ENCODE peak calls at places on chromosomes 16 and 17, in four cellular contexts. O is HCT116, Z is heart left ventricle, L is heart right ventricle. F is an unnamed sample.
A peak's percentile ranks its signal among the peaks of the same experiment; 100 is the strongest.

GRCh38 chr17:67585077-67585602 is 132.6 kb upstream of the NOL11 start:
- ATAC-seq in O (no peak), Z (no peak), L (no peak), F (no peak)

GRCh38 chr17:42227849-42228696 is 33.8 kb upstream of the GHDC start:
- ATAC-seq in O (no peak), Z (no peak), L (peak; percentile 38), F (no peak)

GRCh38 chr16:22317001-22317530 is 19.9 kb downstream of the POLR3E start:
- ATAC-seq in O (no peak), Z (no peak), L (no peak), F (no peak)

GRCh38 chr17:72110231-72110952 is 10.4 kb upstream of the SOX9 start:
- ATAC-seq in O (no peak), Z (no peak), L (no peak), F (no peak)

GRCh38 chr16:89187337-89188063 is 12.8 kb downstream of the SLC22A31 start:
- ATAC-seq in O (peak; percentile 57), Z (no peak), L (no peak), F (no peak)

GRCh38 chr17:59776577-59776976 is 69.1 kb downstream of the VMP1 start:
- ATAC-seq in O (no peak), Z (no peak), L (no peak), F (no peak)

GRCh38 chr17:67639997-67640396 is 77.7 kb upstream of the NOL11 start:
- ATAC-seq in O (no peak), Z (peak; percentile 43), L (peak; percentile 63), F (no peak)

GRCh38 chr16:66660422-66661209 is 35.9 kb downstream of the CMTM4 start:
- ATAC-seq in O (no peak), Z (peak; percentile 97), L (peak; percentile 97), F (peak; percentile 93)

GRCh38 chr16:79081292-79082066 is 519.1 kb downstream of the MAF start:
- ATAC-seq in O (no peak), Z (no peak), L (no peak), F (no peak)

GRCh38 chr16:15636392-15636873 is 6.5 kb downstream of the MARF1 start:
- ATAC-seq in O (no peak), Z (no peak), L (no peak), F (no peak)

GRCh38 chr16:7270823-7271222 is 61.8 kb upstream of the RBFOX1 start:
- ATAC-seq in O (no peak), Z (no peak), L (no peak), F (no peak)

GRCh38 chr17:77189148-77189547 is 48.4 kb downstream of the SEC14L1 start:
- ATAC-seq in O (no peak), Z (no peak), L (no peak), F (no peak)

GRCh38 chr17:21031756-21032396 is 10.9 kb downstream of the USP22 start:
- ATAC-seq in O (no peak), Z (peak; percentile 22), L (no peak), F (no peak)

GRCh38 chr17:59766486-59766885 is 59.0 kb downstream of the VMP1 start:
- ATAC-seq in O (no peak), Z (no peak), L (no peak), F (no peak)

GRCh38 chr17:57654040-57654775 is 90.9 kb downstream of the CCDC182 start:
- ATAC-seq in O (no peak), Z (no peak), L (no peak), F (no peak)

GRCh38 chr16:61323456-61323855 is 712.8 kb downstream of the CDH8 start:
- ATAC-seq in O (no peak), Z (no peak), L (no peak), F (no peak)

GRCh38 chr16:79375351-79375750 is 225.2 kb downstream of the MAF start:
- ATAC-seq in O (no peak), Z (no peak), L (no peak), F (no peak)

GRCh38 chr17:50459081-50459676 is 9.5 kb downstream of the CHAD start:
- ATAC-seq in O (peak; percentile 75), Z (no peak), L (no peak), F (no peak)

GRCh38 chr16:23976091-23977001 is 140.6 kb downstream of the PRKCB start:
- ATAC-seq in O (no peak), Z (no peak), L (no peak), F (no peak)

GRCh38 chr16:24721830-24722238 is 7.6 kb upstream of the TNRC6A start:
- ATAC-seq in O (no peak), Z (no peak), L (no peak), F (no peak)

GRCh38 chr17:9181640-9182039 is 160.3 kb downstream of the NTN1 start:
- ATAC-seq in O (no peak), Z (no peak), L (no peak), F (no peak)

GRCh38 chr16:26598061-26598460 is 468.7 kb upstream of the C16orf82 start:
- ATAC-seq in O (no peak), Z (no peak), L (no peak), F (peak; percentile 31)

GRCh38 chr16:50219402-50219975 is 46.9 kb upstream of the ADCY7 start:
- ATAC-seq in O (no peak), Z (no peak), L (no peak), F (no peak)

GRCh38 chr17:36475346-36475970 is 11.0 kb upstream of the ZNHIT3 start:
- ATAC-seq in O (no peak), Z (no peak), L (no peak), F (no peak)

GRCh38 chr17:68782829-68783228 is 172.4 kb downstream of the ABCA8 start:
- ATAC-seq in O (no peak), Z (peak; percentile 66), L (peak; percentile 27), F (peak; percentile 88)

GRCh38 chr16:88672776-88673175 is 9.9 kb upstream of the MVD start:
- ATAC-seq in O (peak; percentile 93), Z (peak; percentile 13), L (peak; percentile 15), F (no peak)

GRCh38 chr16:17917316-17918019 is 419.1 kb downstream of the NPIPA8 start:
- ATAC-seq in O (no peak), Z (no peak), L (no peak), F (no peak)

GRCh38 chr17:82483836-82484235 is 25.3 kb downstream of the NARF start:
- ATAC-seq in O (no peak), Z (peak; percentile 18), L (no peak), F (no peak)

DNA sequence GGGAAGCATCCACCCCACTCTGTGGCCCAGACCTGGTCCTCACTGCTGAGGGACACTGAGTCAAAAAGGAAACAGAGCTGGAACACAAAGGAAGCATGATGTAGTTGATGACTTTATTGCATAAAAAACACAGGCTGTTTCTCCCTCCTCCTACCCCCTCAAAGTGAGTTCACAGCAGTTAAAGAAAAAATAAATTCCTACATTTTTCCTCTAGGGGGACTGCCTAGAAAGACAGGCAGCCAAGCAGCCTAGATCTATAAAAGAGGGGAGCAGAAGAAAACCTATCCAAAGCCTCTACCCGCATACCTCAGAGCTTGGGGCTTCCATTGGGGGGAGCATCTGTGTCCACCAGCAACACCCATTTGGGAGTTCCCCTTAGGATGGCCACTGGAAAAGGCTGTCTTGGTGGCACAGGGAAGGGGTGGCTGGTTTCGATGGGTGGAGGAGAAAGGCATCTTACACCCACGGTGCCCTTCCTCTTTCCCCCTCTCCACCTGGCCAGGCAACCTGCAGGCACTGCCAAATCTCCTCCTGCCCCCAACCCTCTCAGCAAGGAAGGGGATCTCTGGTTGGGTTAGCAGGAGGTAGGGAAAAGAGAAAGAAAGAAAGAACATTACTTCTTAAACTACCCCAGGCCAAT is 3.9 kb upstream of the SCRN2 start:
- ATAC-seq in O (no peak), Z (no peak), L (no peak), F (no peak)
- TF ChIP-seq CTCF in O (peak; percentile 36), Z (peak; percentile 8), L (no peak), F (no peak)

GRCh38 chr17:55314784-55315491 is 50.2 kb downstream of the HLF start:
- ATAC-seq in O (no peak), Z (no peak), L (no peak), F (no peak)
- H3K27ac ChIP-seq in O (no peak overlapping the region), Z (no peak overlapping the region), L (no peak overlapping the region), F (no peak overlapping the region)

GRCh38 chr16:84383106-84383505 is 14.8 kb downstream of the ATP2C2 start:
- ATAC-seq in O (no peak), Z (no peak), L (no peak), F (no peak)
- H3K4me1 ChIP-seq in O (peaks cover 11% of the 10 kb centered on the region), Z (no peaks in the 10 kb centered on the region), L (no peaks in the 10 kb centered on the region), F (no peaks in the 10 kb centered on the region)

GRCh38 chr16:29972992-29973383 is 680 bp upstream of the TAOK2 start:
- ATAC-seq in O (no peak), Z (no peak), L (no peak), F (no peak)
- TF ChIP-seq CTCF in O (no peak), Z (no peak), L (no peak), F (no peak)

DNA sequence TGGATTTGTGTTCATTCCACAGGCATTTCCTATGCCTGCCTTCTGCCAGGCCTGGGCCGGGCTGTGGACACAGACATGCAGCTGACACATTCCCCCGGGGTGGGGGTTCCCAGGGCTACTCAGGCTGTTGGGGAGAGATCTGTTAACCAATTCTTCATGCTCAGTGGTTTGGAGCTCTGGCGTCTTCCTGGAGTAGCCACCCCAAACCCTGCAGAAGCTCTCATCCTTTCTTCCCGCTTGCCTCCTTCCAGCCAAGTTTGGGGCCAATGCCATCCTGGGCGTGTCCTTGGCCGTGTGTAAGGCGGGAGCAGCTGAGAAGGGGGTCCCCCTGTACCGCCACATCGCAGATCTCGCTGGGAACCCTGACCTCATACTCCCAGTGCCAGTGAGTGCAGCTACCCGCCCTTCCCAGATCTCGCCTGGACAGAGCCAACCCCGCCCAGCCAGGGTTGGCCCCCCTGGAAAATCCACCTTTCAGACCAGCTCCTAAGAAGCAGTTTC is 2.6 kb downstream of the ENO3 start:
- ATAC-seq in O (no peak), Z (no peak), L (no peak), F (no peak)
- H3K27ac ChIP-seq in O (no peak overlapping the region), Z (peak overlapping the region; percentile 96), L (no peak overlapping the region), F (no peak overlapping the region)

GRCh38 chr17:74452841-74453661 is 13.4 kb upstream of the CD300A start:
- ATAC-seq in O (no peak), Z (no peak), L (no peak), F (no peak)

GRCh38 chr17:74454197-74455024 is 12.0 kb upstream of the CD300A start:
- ATAC-seq in O (peak; percentile 51), Z (peak; percentile 97), L (peak; percentile 67), F (peak; percentile 50)

GRCh38 chr17:74453665-74454196 is 12.7 kb upstream of the CD300A start:
- ATAC-seq in O (peak; percentile 95), Z (peak; percentile 1), L (peak; percentile 96), F (peak; percentile 97)

GRCh38 chr17:74457146-74457819 is 9.2 kb upstream of the CD300A start:
- ATAC-seq in O (peak; percentile 56), Z (peak; percentile 22), L (no peak), F (no peak)

GRCh38 chr17:74455025-74455585 is 11.3 kb upstream of the CD300A start:
- ATAC-seq in O (no peak), Z (peak; percentile 5), L (no peak), F (no peak)
- H3K4me1 ChIP-seq in O (peaks cover 29% of the 10 kb centered on the region), Z (peaks cover 23% of the 10 kb centered on the region), L (peaks cover 41% of the 10 kb centered on the region), F (peaks cover 25% of the 10 kb centered on the region)

GRCh38 chr17:63434951-63435571 is 11.0 kb downstream of the CYB561 start:
- ATAC-seq in O (peak; percentile 65), Z (peak; percentile 67), L (peak; percentile 36), F (no peak)
- TF ChIP-seq CTCF in O (peak; percentile 48), Z (no peak), L (peak; percentile 10), F (no peak)

GRCh38 chr17:81034168-81034777 is 678 bp upstream of the BAIAP2 start:
- ATAC-seq in O (peak; percentile 70), Z (peak; percentile 22), L (peak; percentile 13), F (peak; percentile 35)
- H3K27ac ChIP-seq in O (peak overlapping the region; percentile 71), Z (peak overlapping the region; percentile 63), L (peak overlapping the region; percentile 39), F (no peak overlapping the region)

F was measured in gastroesophageal sphincter.